ENCODE peak calls at places on chromosomes 6 and 20, in five cellular contexts. One of them, this sample, is unnamed.

GRCh38 chr6:35140991-35141720 is at the start of gene TCP11:
- DNase-seq in stimulated activated CD4-positive, alpha-beta T cell treated with anti-CD3 and anti-CD28 coated beads, Interleukin-12 subunit alpha, Interleukin-12 subunit beta, amount 100 ng/mL, for 4 hours: peak
- DNase-seq in RPMI7951: no peak
- DNase-seq in activated T-cell treated with anti-CD3 and anti-CD28 coated beads, Interleukin-2, amount 50 U/mL, for 4 hours: no peak
- DNase-seq in NCI-H1105 treated with DMSO at 0.1 percent for 48 hours: no peak
- DNase-seq in this sample: peak

GRCh38 chr6:386688-387266 is 4.8 kb upstream of the IRF4 start:
- DNase-seq in stimulated activated CD4-positive, alpha-beta T cell treated with anti-CD3 and anti-CD28 coated beads, Interleukin-12 subunit alpha, Interleukin-12 subunit beta, amount 100 ng/mL, for 4 hours: no peak
- DNase-seq in NCI-H1105 treated with DMSO at 0.1 percent for 48 hours: no peak
- DNase-seq in RPMI7951: no peak
- DNase-seq in activated T-cell treated with anti-CD3 and anti-CD28 coated beads, Interleukin-2, amount 50 U/mL, for 4 hours: no peak
- DNase-seq in this sample: no peak

GRCh38 chr6:32885698-32886286 is 31.8 kb downstream of the PSMB9 start:
- DNase-seq in stimulated activated CD4-positive, alpha-beta T cell treated with anti-CD3 and anti-CD28 coated beads, Interleukin-12 subunit alpha, Interleukin-12 subunit beta, amount 100 ng/mL, for 4 hours: no peak
- DNase-seq in RPMI7951: peak
- DNase-seq in activated T-cell treated with anti-CD3 and anti-CD28 coated beads, Interleukin-2, amount 50 U/mL, for 4 hours: no peak
- DNase-seq in NCI-H1105 treated with DMSO at 0.1 percent for 48 hours: peak
- DNase-seq in this sample: peak

GRCh38 chr6:46781478-46782378 is 11.5 kb upstream of the MEP1A start:
- DNase-seq in stimulated activated CD4-positive, alpha-beta T cell treated with anti-CD3 and anti-CD28 coated beads, Interleukin-12 subunit alpha, Interleukin-12 subunit beta, amount 100 ng/mL, for 4 hours: no peak
- DNase-seq in activated T-cell treated with anti-CD3 and anti-CD28 coated beads, Interleukin-2, amount 50 U/mL, for 4 hours: no peak
- DNase-seq in NCI-H1105 treated with DMSO at 0.1 percent for 48 hours: peak
- DNase-seq in RPMI7951: peak
- DNase-seq in this sample: peak

GRCh38 chr6:2956930-2957329 is 14.4 kb downstream of the SERPINB6 start:
- DNase-seq in NCI-H1105 treated with DMSO at 0.1 percent for 48 hours: no peak
- DNase-seq in stimulated activated CD4-positive, alpha-beta T cell treated with anti-CD3 and anti-CD28 coated beads, Interleukin-12 subunit alpha, Interleukin-12 subunit beta, amount 100 ng/mL, for 4 hours: no peak
- DNase-seq in activated T-cell treated with anti-CD3 and anti-CD28 coated beads, Interleukin-2, amount 50 U/mL, for 4 hours: no peak
- DNase-seq in RPMI7951: peak
- DNase-seq in this sample: no peak

GRCh38 chr6:113707194-113707593 is 150.0 kb upstream of the MARCKS start:
- DNase-seq in stimulated activated CD4-positive, alpha-beta T cell treated with anti-CD3 and anti-CD28 coated beads, Interleukin-12 subunit alpha, Interleukin-12 subunit beta, amount 100 ng/mL, for 4 hours: no peak
- DNase-seq in activated T-cell treated with anti-CD3 and anti-CD28 coated beads, Interleukin-2, amount 50 U/mL, for 4 hours: no peak
- DNase-seq in NCI-H1105 treated with DMSO at 0.1 percent for 48 hours: no peak
- DNase-seq in RPMI7951: no peak
- DNase-seq in this sample: peak

GRCh38 chr20:41956316-41957050 is 338.3 kb upstream of the CHD6 start:
- DNase-seq in stimulated activated CD4-positive, alpha-beta T cell treated with anti-CD3 and anti-CD28 coated beads, Interleukin-12 subunit alpha, Interleukin-12 subunit beta, amount 100 ng/mL, for 4 hours: no peak
- DNase-seq in NCI-H1105 treated with DMSO at 0.1 percent for 48 hours: peak
- DNase-seq in RPMI7951: no peak
- DNase-seq in activated T-cell treated with anti-CD3 and anti-CD28 coated beads, Interleukin-2, amount 50 U/mL, for 4 hours: no peak
- DNase-seq in this sample: peak

GRCh38 chr20:16864069-16864468 is 115.9 kb downstream of the OTOR start:
- DNase-seq in RPMI7951: peak
- DNase-seq in NCI-H1105 treated with DMSO at 0.1 percent for 48 hours: no peak
- DNase-seq in activated T-cell treated with anti-CD3 and anti-CD28 coated beads, Interleukin-2, amount 50 U/mL, for 4 hours: no peak
- DNase-seq in stimulated activated CD4-positive, alpha-beta T cell treated with anti-CD3 and anti-CD28 coated beads, Interleukin-12 subunit alpha, Interleukin-12 subunit beta, amount 100 ng/mL, for 4 hours: no peak
- DNase-seq in this sample: no peak